ENCODE peak calls at places on chromosomes 5 and 9, in six cellular contexts. H, D, L, N, E and G are unnamed samples.
A peak's percentile ranks its signal among the peaks of the same experiment; 100 is the strongest.

GRCh38 chr9:4558599-4558998 is 68.3 kb downstream of the SLC1A1 start:
- DNase-seq in H (no peak), D (no peak), L (no peak), N (no peak), E (no peak), G (no peak)

GRCh38 chr9:15250013-15250412 is 57.0 kb downstream of the TTC39B start:
- DNase-seq in H (no peak), D (no peak), L (no peak), N (no peak), E (no peak), G (no peak)

GRCh38 chr9:134671341-134672113 is 29.9 kb downstream of the COL5A1 start:
- DNase-seq in H (no peak), D (no peak), L (no peak), N (no peak), E (no peak), G (no peak)

GRCh38 chr5:176543428-176544182 is 5.5 kb upstream of the CDHR2 start:
- DNase-seq in H (peak; percentile 53), D (peak; percentile 75), L (no peak), N (peak; percentile 92), E (peak; percentile 33), G (peak; percentile 73)

GRCh38 chr5:77394064-77394716 is 97.9 kb downstream of the WDR41 start:
- DNase-seq in H (no peak), D (no peak), L (no peak), N (no peak), E (no peak), G (no peak)

GRCh38 chr9:136438548-136438908 is 1.1 kb downstream of the INPP5E start:
- DNase-seq in H (no peak), D (peak; percentile 18), L (no peak), N (no peak), E (peak; percentile 15), G (no peak)

GRCh38 chr9:109771796-109772525 is 8.0 kb upstream of the PALM2AKAP2 start:
- DNase-seq in H (no peak), D (no peak), L (no peak), N (peak; percentile 74), E (no peak), G (no peak)

GRCh38 chr5:1672396-1672795 is 127.2 kb downstream of the MRPL36 start:
- DNase-seq in H (no peak), D (no peak), L (no peak), N (no peak), E (no peak), G (peak; percentile 59)

GRCh38 chr5:95988094-95988493 is 26.4 kb upstream of the ELL2 start:
- DNase-seq in H (no peak), D (no peak), L (no peak), N (no peak), E (no peak), G (no peak)

GRCh38 chr5:113092683-113093082 is 116.1 kb downstream of the DCP2 start:
- DNase-seq in H (no peak), D (peak; percentile 75), L (no peak), N (no peak), E (no peak), G (no peak)

GRCh38 chr5:167644619-167645018 is 646.8 kb upstream of the WWC1 start:
- DNase-seq in H (no peak), D (peak; percentile 95), L (no peak), N (no peak), E (no peak), G (no peak)

GRCh38 chr9:120730661-120731514 is 16.6 kb upstream of the MEGF9 start:
- DNase-seq in H (no peak), D (peak; percentile 84), L (peak; percentile 97), N (no peak), E (peak; percentile 97), G (no peak)

GRCh38 chr5:163498886-163499285 is 6.5 kb upstream of the MAT2B start:
- DNase-seq in H (no peak), D (no peak), L (no peak), N (no peak), E (peak; percentile 56), G (no peak)

GRCh38 chr5:62093981-62094380 is 212.0 kb upstream of the KIF2A start:
- DNase-seq in H (no peak), D (peak; percentile 35), L (peak; percentile 42), N (no peak), E (peak; percentile 29), G (no peak)

GRCh38 chr5:140327589-140327988 is 18.8 kb downstream of the HBEGF start:
- DNase-seq in H (no peak), D (no peak), L (no peak), N (no peak), E (no peak), G (no peak)

GRCh38 chr5:135564305-135564704 is 14.5 kb downstream of the CXCL14 start:
- DNase-seq in H (no peak), D (no peak), L (no peak), N (no peak), E (no peak), G (no peak)

GRCh38 chr9:114098021-114098659 is 952 bp downstream of the KIF12 start:
- DNase-seq in H (no peak), D (no peak), L (no peak), N (no peak), E (peak; percentile 12), G (peak; percentile 77)

GRCh38 chr9:70587143-70587710 is 172.8 kb upstream of the KLF9 start:
- DNase-seq in H (no peak), D (peak; percentile 23), L (no peak), N (no peak), E (no peak), G (no peak)

GRCh38 chr9:68584110-68585033 is 43.7 kb upstream of the TMEM252 start:
- DNase-seq in H (peak; percentile 45), D (peak; percentile 86), L (peak; percentile 43), N (peak; percentile 90), E (peak; percentile 70), G (peak; percentile 84)

GRCh38 chr5:116990010-116990409 is 415.4 kb upstream of the SEMA6A start:
- DNase-seq in H (no peak), D (no peak), L (no peak), N (no peak), E (no peak), G (no peak)

GRCh38 chr9:21031818-21032203 is 371 bp upstream of the HACD4 start:
- DNase-seq in H (no peak), D (no peak), L (no peak), N (peak; percentile 53), E (no peak), G (no peak)

GRCh38 chr5:67659288-67659687 is 462.7 kb upstream of the CD180 start:
- DNase-seq in H (no peak), D (no peak), L (no peak), N (no peak), E (no peak), G (no peak)

GRCh38 chr5:82168294-82168693 is 109.9 kb downstream of the RPS23 start:
- DNase-seq in H (no peak), D (no peak), L (no peak), N (no peak), E (no peak), G (no peak)

GRCh38 chr5:137310051-137310730 is 188.9 kb downstream of the SPOCK1 start:
- DNase-seq in H (no peak), D (peak; percentile 88), L (peak; percentile 83), N (no peak), E (peak; percentile 88), G (no peak)

GRCh38 chr5:35171108-35171507 is 59.2 kb downstream of the PRLR start:
- DNase-seq in H (no peak), D (no peak), L (no peak), N (no peak), E (no peak), G (no peak)

GRCh38 chr9:131734165-131734610 is 5.7 kb downstream of the RAPGEF1 start:
- DNase-seq in H (no peak), D (peak; percentile 68), L (no peak), N (peak; percentile 86), E (no peak), G (no peak)

GRCh38 chr9:78074385-78075291 is 43.0 kb upstream of the GNAQ start:
- DNase-seq in H (no peak), D (no peak), L (no peak), N (no peak), E (no peak), G (no peak)

GRCh38 chr5:137735531-137736284 is at the start of gene KLHL3:
- DNase-seq in H (no peak), D (no peak), L (peak; percentile 38), N (no peak), E (peak; percentile 69), G (peak; percentile 95)

GRCh38 chr9:6549106-6549505 is 96.4 kb downstream of the GLDC start:
- DNase-seq in H (no peak), D (no peak), L (no peak), N (no peak), E (no peak), G (no peak)

GRCh38 chr5:14768838-14769365 is 102.7 kb downstream of the ANKH start:
- DNase-seq in H (no peak), D (no peak), L (no peak), N (no peak), E (no peak), G (no peak)

GRCh38 chr5:90096415-90097081 is 313.0 kb downstream of the CETN3 start:
- DNase-seq in H (no peak), D (peak; percentile 86), L (peak; percentile 48), N (peak; percentile 59), E (peak; percentile 37), G (no peak)

GRCh38 chr5:83645936-83646335 is 74.7 kb downstream of the HAPLN1 start:
- DNase-seq in H (no peak), D (peak; percentile 34), L (no peak), N (no peak), E (no peak), G (no peak)

GRCh38 chr5:38404667-38405276 is 146.4 kb downstream of the EGFLAM start:
- DNase-seq in H (no peak), D (peak; percentile 60), L (no peak), N (no peak), E (no peak), G (peak; percentile 69)

GRCh38 chr5:72465068-72465467 is 42.1 kb downstream of the ZNF366 start:
- DNase-seq in H (no peak), D (no peak), L (no peak), N (no peak), E (no peak), G (no peak)

GRCh38 chr5:110398951-110399350 is 327.5 kb downstream of the TMEM232 start:
- DNase-seq in H (no peak), D (no peak), L (no peak), N (no peak), E (no peak), G (no peak)

GRCh38 chr5:68343421-68343826 is 127.9 kb downstream of the PIK3R1 start:
- DNase-seq in H (no peak), D (peak; percentile 97), L (peak; percentile 85), N (no peak), E (peak; percentile 91), G (no peak)

GRCh38 chr5:80231243-80231642 is 24.6 kb downstream of the SERINC5 start:
- DNase-seq in H (no peak), D (no peak), L (peak; percentile 43), N (no peak), E (peak; percentile 77), G (no peak)